ENCODE peak calls at places on chromosomes 1 and 21, in nine cellular contexts. K is transverse colon; F is endodermal cell; A is OCI-LY7; E is CD8-positive, alpha-beta T cell; Y is A549; B is left ventricle myocardium inferior; Z is tibial nerve; D is breast epithelium. N is an unnamed sample.

GRCh38 chr1:53376041-53376461 is 48.2 kb upstream of the LRP8 start:
- DNase-seq in K (no peak), F (peak; percentile 65), A (no peak), E (no peak), Y (no peak), B (no peak), Z (no peak), D (no peak), N (no peak)

GRCh38 chr1:6385673-6386191 is 7.8 kb downstream of the ACOT7 start:
- DNase-seq in K (peak; percentile 25), F (peak; percentile 94), A (no peak), E (no peak), Y (peak; percentile 65), B (peak; percentile 42), Z (no peak), D (peak; percentile 60), N (peak; percentile 36)

GRCh38 chr21:44005593-44005992 is 6.5 kb upstream of the TRAPPC10 start:
- DNase-seq in K (no peak), F (no peak), A (no peak), E (no peak), Y (no peak), B (no peak), Z (no peak), D (no peak), N (no peak)

GRCh38 chr21:46459356-46460112 is 843 bp downstream of the DIP2A start:
- DNase-seq in K (peak; percentile 55), F (peak; percentile 69), A (peak; percentile 18), E (no peak), Y (no peak), B (peak; percentile 47), Z (peak; percentile 36), D (no peak), N (no peak)

GRCh38 chr1:203534526-203534925 is 40.6 kb downstream of the OPTC start:
- DNase-seq in K (peak; percentile 66), F (no peak), A (no peak), E (no peak), Y (peak; percentile 49), B (peak; percentile 38), Z (no peak), D (peak; percentile 61), N (no peak)

GRCh38 chr1:165152727-165153126 is 203.8 kb downstream of the LMX1A start:
- DNase-seq in K (no peak), F (peak; percentile 81), A (no peak), E (no peak), Y (no peak), B (no peak), Z (no peak), D (no peak), N (no peak)

GRCh38 chr1:160607051-160608032 is 28.0 kb upstream of the CD84 start:
- DNase-seq in K (peak; percentile 55), F (peak; percentile 71), A (peak; percentile 93), E (no peak), Y (peak; percentile 58), B (no peak), Z (peak; percentile 36), D (no peak), N (no peak)

GRCh38 chr1:201493757-201494617 is 12.9 kb downstream of the CSRP1 start:
- DNase-seq in K (no peak), F (no peak), A (no peak), E (no peak), Y (no peak), B (peak; percentile 54), Z (no peak), D (no peak), N (no peak)

GRCh38 chr21:22223385-22223784 is 1225.2 kb downstream of the NCAM2 start:
- DNase-seq in K (no peak), F (no peak), A (no peak), E (no peak), Y (no peak), B (no peak), Z (no peak), D (no peak), N (no peak)

GRCh38 chr1:43009274-43009673 is 50.6 kb upstream of the SLC2A1 start:
- DNase-seq in K (no peak), F (no peak), A (peak; percentile 11), E (no peak), Y (no peak), B (no peak), Z (no peak), D (no peak), N (no peak)

GRCh38 chr1:43008425-43009108 is 49.9 kb upstream of the SLC2A1 start:
- DNase-seq in K (no peak), F (peak; percentile 99), A (no peak), E (no peak), Y (no peak), B (no peak), Z (peak; percentile 33), D (no peak), N (no peak)

GRCh38 chr1:43008106-43008424 is 49.4 kb upstream of the SLC2A1 start:
- DNase-seq in K (no peak), F (no peak), A (no peak), E (no peak), Y (no peak), B (no peak), Z (no peak), D (no peak), N (no peak)

GRCh38 chr1:43005460-43006351 is 47.0 kb upstream of the SLC2A1 start:
- DNase-seq in K (no peak), F (peak; percentile 66), A (no peak), E (no peak), Y (no peak), B (no peak), Z (no peak), D (no peak), N (no peak)

DNA sequence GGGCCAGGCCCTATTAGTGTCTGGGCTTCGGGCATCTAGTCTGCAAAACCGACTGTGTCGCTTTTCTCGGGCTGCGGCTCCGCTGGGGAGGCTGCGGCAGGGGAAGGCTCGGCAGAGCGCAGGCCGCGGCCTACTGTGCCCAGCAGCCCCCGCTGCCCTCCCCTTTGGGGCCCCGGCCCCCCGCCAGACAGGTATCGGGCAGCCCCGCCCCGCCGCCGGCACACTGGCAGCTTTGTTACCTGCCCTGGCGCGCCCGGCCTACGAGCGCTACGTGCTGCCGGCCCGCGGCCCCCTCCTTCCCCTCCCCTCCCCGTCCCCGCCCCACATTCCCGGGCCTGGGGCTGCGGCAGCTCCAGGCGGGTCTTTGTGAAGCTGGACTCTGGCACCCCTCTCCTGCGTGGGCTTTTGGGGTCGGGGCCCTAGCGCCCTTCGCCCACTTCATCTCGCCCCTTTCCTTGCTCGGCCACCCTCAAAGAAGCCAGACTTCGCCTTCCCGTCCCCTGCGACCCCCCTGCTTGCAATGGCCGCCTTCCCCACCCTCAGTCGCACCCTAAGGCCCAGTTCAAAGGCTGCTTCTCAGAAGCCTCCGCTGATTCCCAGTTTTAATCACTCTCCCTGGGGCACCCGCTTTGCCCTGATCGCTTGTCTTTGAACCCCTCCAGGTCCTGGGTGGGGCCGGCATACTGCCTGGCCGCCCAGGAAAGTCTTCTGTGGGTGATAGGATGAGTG is 48.9 kb upstream of the SLC2A1 start:
- DNase-seq in K (no peak), F (peak; percentile 93), A (no peak), E (no peak), Y (no peak), B (no peak), Z (no peak), D (no peak), N (no peak)
- H3K27ac ChIP-seq in K (no peak overlapping the region), F (peak overlapping the region; percentile 97), A (no peak overlapping the region), E (no peak overlapping the region), Y (no peak overlapping the region), B (no peak overlapping the region), Z (peak overlapping the region; percentile 66), D (peak overlapping the region; percentile 84), N (no peak overlapping the region)

GRCh38 chr1:205519541-205520131 is 15.2 kb downstream of the CDK18 start:
- DNase-seq in K (peak; percentile 35), F (peak; percentile 81), A (no peak), E (no peak), Y (no peak), B (peak; percentile 49), Z (no peak), D (no peak), N (peak; percentile 88)

GRCh38 chr1:205517288-205517687 is 12.8 kb downstream of the CDK18 start:
- DNase-seq in K (no peak), F (no peak), A (no peak), E (no peak), Y (no peak), B (no peak), Z (no peak), D (no peak), N (no peak)

GRCh38 chr1:205516362-205516761 is 11.9 kb downstream of the CDK18 start:
- DNase-seq in K (no peak), F (no peak), A (no peak), E (no peak), Y (no peak), B (no peak), Z (no peak), D (no peak), N (no peak)

GRCh38 chr1:205518616-205519540 is 14.4 kb downstream of the CDK18 start:
- DNase-seq in K (peak; percentile 26), F (no peak), A (no peak), E (no peak), Y (no peak), B (no peak), Z (no peak), D (no peak), N (peak; percentile 95)

DNA sequence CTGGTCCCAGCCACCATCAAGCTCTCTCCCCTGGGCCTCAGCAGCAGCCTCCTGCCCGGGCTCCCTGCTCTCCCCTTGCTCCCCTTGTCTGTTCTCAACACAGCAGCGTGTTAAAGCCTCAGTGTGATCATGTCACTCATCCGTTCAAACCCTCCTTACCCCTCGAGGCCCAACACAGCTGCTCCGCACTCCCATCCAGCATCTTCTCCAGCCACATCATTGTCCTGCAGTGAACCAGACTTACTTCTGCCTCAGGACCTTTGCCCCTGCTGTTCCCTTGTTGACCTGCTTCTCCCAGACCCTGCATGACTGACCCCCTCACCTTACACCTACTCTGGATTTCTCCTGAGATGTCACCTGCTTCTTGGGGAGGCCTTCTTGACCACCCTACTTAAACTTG is 13.3 kb downstream of the CDK18 start:
- DNase-seq in K (no peak), F (no peak), A (no peak), E (no peak), Y (no peak), B (no peak), Z (no peak), D (no peak), N (no peak)
- H3K27ac ChIP-seq in K (no peak overlapping the region), F (no peak overlapping the region), A (no peak overlapping the region), E (no peak overlapping the region), Y (no peak overlapping the region), B (peak overlapping the region; percentile 94), Z (no peak overlapping the region), D (no peak overlapping the region), N (peak overlapping the region; percentile 99)

GRCh38 chr21:35079181-35079580 is 30.1 kb upstream of the RUNX1 start:
- DNase-seq in K (no peak), F (no peak), A (no peak), E (no peak), Y (no peak), B (no peak), Z (no peak), D (no peak), N (no peak)
- H3K27ac ChIP-seq in K (no peak overlapping the region), F (no peak overlapping the region), A (no peak overlapping the region), E (no peak overlapping the region), Y (no peak overlapping the region), B (no peak overlapping the region), Z (no peak overlapping the region), D (no peak overlapping the region), N (no peak overlapping the region)

DNA sequence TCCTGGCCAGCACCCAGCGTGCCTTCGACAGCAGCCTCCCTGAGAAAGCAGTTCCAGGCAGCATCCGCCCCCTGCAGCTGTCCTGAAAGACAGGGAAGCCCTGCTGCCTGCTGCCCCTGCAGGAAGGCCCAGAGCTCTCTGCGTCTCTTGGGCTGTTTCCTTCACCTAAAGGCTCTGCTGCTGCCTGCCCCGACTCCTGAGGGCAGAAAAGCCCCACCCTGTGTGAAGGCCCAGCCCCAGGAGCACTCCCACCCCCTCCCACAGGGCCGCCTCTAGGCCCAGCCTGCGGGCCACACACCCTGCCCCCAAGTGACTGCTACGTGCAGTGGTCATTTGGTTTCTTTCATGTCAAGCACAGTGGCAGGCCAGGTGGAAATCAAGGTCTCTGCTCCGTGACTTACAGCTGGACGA is 12.4 kb downstream of the RIPK4 start:
- DNase-seq in K (no peak), F (peak; percentile 83), A (no peak), E (no peak), Y (no peak), B (no peak), Z (no peak), D (no peak), N (no peak)
- H3K27ac ChIP-seq in K (no peak overlapping the region), F (no peak overlapping the region), A (no peak overlapping the region), E (no peak overlapping the region), Y (peak overlapping the region; percentile 5), B (no peak overlapping the region), Z (no peak overlapping the region), D (no peak overlapping the region), N (no peak overlapping the region)